ENCODE peak calls at places on chromosomes 7 and 10, in four cellular contexts. A is astrocyte of the cerebellum, D is thoracic aorta, J is HFF-Myc. Y is an unnamed sample.

GRCh38 chr7:17369686-17370426 is 71.4 kb downstream of the AHR start:
- DNase-seq in J (peak; percentile 49), A (peak; percentile 37), D (no peak), Y (no peak)

GRCh38 chr10:111077715-111078504 is 1.1 kb downstream of the ADRA2A start:
- DNase-seq in D (no peak), A (no peak), J (no peak), Y (peak; percentile 17)

GRCh38 chr7:30201161-30201666 is 66.4 kb downstream of the MTURN start:
- DNase-seq in A (no peak), D (no peak), J (no peak), Y (no peak)

GRCh38 chr7:112630565-112630964 is 149.8 kb downstream of the LSMEM1 start:
- DNase-seq in D (no peak), J (no peak), A (no peak), Y (no peak)

GRCh38 chr7:40883826-40884225 is 749.0 kb downstream of the SUGCT start:
- DNase-seq in J (no peak), A (no peak), D (no peak), Y (no peak)

GRCh38 chr7:111561659-111561908 is 708 bp downstream of the IMMP2L start:
- DNase-seq in A (no peak), J (no peak), D (no peak), Y (peak; percentile 11)

GRCh38 chr10:93288679-93289634 is 193.2 kb downstream of the MYOF start:
- DNase-seq in J (peak; percentile 77), A (peak; percentile 80), D (peak; percentile 35), Y (peak; percentile 66)

GRCh38 chr7:89966100-89966499 is 188.2 kb upstream of the STEAP1 start:
- DNase-seq in J (no peak), D (no peak), A (no peak), Y (no peak)

GRCh38 chr10:29392376-29393021 is 103.6 kb downstream of the LYZL1 start:
- DNase-seq in J (no peak), A (no peak), D (no peak), Y (peak; percentile 60)

GRCh38 chr10:28587270-28587969 is 54.5 kb downstream of the WAC start:
- DNase-seq in J (peak; percentile 10), D (no peak), A (no peak), Y (no peak)

GRCh38 chr7:24574365-24574764 is 1.1 kb downstream of the PALS2 start:
- DNase-seq in A (no peak), D (no peak), J (no peak), Y (no peak)

GRCh38 chr7:76333388-76334101 is 25.2 kb downstream of the YWHAG start:
- DNase-seq in D (no peak), J (no peak), A (no peak), Y (no peak)

GRCh38 chr7:117715784-117716445 is 157.3 kb downstream of the CTTNBP2 start:
- DNase-seq in D (no peak), A (peak; percentile 35), J (peak; percentile 29), Y (peak; percentile 30)

GRCh38 chr7:29488977-29489376 is 74.7 kb upstream of the PRR15 start:
- DNase-seq in A (peak; percentile 35), J (no peak), D (no peak), Y (no peak)

GRCh38 chr10:31554556-31554955 is 235.5 kb downstream of the ZEB1 start:
- DNase-seq in D (no peak), A (peak; percentile 84), J (peak; percentile 2), Y (no peak)

GRCh38 chr10:14742382-14742781 is 32.3 kb downstream of the FAM107B start:
- DNase-seq in J (no peak), A (no peak), D (no peak), Y (no peak)

GRCh38 chr10:92238062-92238585 is 52.8 kb downstream of the CPEB3 start:
- DNase-seq in A (no peak), D (no peak), J (no peak), Y (no peak)

GRCh38 chr10:23408330-23408976 is 30.4 kb upstream of the OTUD1 start:
- DNase-seq in A (no peak), D (no peak), J (peak; percentile 55), Y (no peak)

GRCh38 chr7:11473807-11474424 is 358.1 kb downstream of the THSD7A start:
- DNase-seq in J (no peak), D (no peak), A (no peak), Y (no peak)

GRCh38 chr7:147153571-147153970 is 1037.0 kb downstream of the CNTNAP2 start:
- DNase-seq in D (no peak), A (no peak), J (no peak), Y (no peak)

GRCh38 chr10:127243490-127244272 is 47.3 kb upstream of the INSYN2A start:
- DNase-seq in D (no peak), J (peak; percentile 7), A (peak; percentile 1), Y (peak; percentile 60)

GRCh38 chr10:73780966-73781365 is 882 bp upstream of the CHCHD1 start:
- DNase-seq in A (no peak), D (no peak), J (no peak), Y (peak; percentile 33)

GRCh38 chr10:74177140-74177677 is 26.2 kb downstream of the ADK start:
- DNase-seq in A (no peak), D (no peak), J (no peak), Y (peak; percentile 65)

GRCh38 chr10:10497245-10497644 is 520.4 kb upstream of the CELF2 start:
- DNase-seq in J (no peak), D (no peak), A (no peak), Y (no peak)

GRCh38 chr7:142603870-142604448 is 145.3 kb upstream of the PRSS1 start:
- DNase-seq in A (peak; percentile 47), J (peak; percentile 64), D (no peak), Y (peak; percentile 70)

GRCh38 chr10:130631139-130631864 is 495.1 kb downstream of the GLRX3 start:
- DNase-seq in A (no peak), D (no peak), J (no peak), Y (no peak)

GRCh38 chr10:42877496-42878030 is 95.0 kb downstream of the BMS1 start:
- DNase-seq in J (no peak), D (no peak), A (no peak), Y (no peak)

GRCh38 chr10:86941426-86941825 is 16.0 kb downstream of the MMRN2 start:
- DNase-seq in A (no peak), J (no peak), D (no peak), Y (no peak)

GRCh38 chr7:91784469-91784868 is 96.0 kb downstream of the MTERF1 start:
- DNase-seq in J (peak; percentile 50), A (peak; percentile 49), D (no peak), Y (no peak)

GRCh38 chr10:66501356-66501755 is 424.5 kb upstream of the LRRTM3 start:
- DNase-seq in A (no peak), J (no peak), D (no peak), Y (no peak)

GRCh38 chr7:145151651-145152050 is 315.8 kb upstream of the TPK1 start:
- DNase-seq in D (no peak), J (no peak), A (no peak), Y (no peak)

GRCh38 chr7:94655562-94655883 is 410 bp downstream of the SGCE start:
- DNase-seq in A (no peak), J (no peak), D (no peak), Y (no peak)

GRCh38 chr7:128946936-128947830 is 9.5 kb downstream of the IRF5 start:
- DNase-seq in J (no peak), D (no peak), A (no peak), Y (peak; percentile 27)
- TF ChIP-seq CTCF in J (peak; percentile 29), D (no peak), A (peak; percentile 6), Y (peak; percentile 37)

GRCh38 chr7:134460000-134460399 is 1.1 kb upstream of the AKR1B1 start:
- DNase-seq in D (no peak), J (no peak), A (no peak), Y (no peak)

GRCh38 chr7:134461921-134462320 is 3.0 kb upstream of the AKR1B1 start:
- DNase-seq in A (no peak), J (no peak), D (no peak), Y (no peak)

GRCh38 chr7:134458806-134459698 is at the start of gene AKR1B1:
- DNase-seq in J (peak; percentile 65), D (peak; percentile 62), A (peak; percentile 68), Y (peak; percentile 94)

GRCh38 chr7:134457166-134457565 is 1.7 kb downstream of the AKR1B1 start:
- DNase-seq in J (no peak), D (no peak), A (no peak), Y (no peak)

DNA sequence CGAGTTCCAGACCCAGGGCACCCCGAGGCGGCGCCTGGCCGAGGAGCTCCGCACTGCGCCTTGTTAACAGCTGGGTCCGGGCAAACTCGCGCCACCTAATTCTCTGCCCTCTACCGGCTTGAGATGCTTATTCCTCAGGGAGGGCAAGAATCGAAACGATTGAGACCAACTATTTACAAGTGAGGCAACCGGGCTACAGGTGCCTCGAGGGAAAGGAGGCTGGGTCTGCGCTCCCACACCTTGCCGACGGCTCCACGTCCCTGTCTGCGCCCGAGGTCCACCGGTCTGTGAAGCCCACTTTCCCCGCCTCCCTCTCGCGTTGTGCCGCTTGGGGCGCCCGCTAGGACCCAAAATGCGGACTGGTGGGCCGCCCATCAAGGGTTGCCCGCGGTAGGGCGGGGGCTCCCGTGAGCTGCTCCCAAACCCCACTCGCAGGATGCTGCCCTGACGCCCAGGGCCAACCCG is 527 bp downstream of the AKR1B1 start:
- DNase-seq in J (no peak), A (no peak), D (no peak), Y (peak; percentile 68)
- TF ChIP-seq CTCF in J (peak; percentile 25), A (peak; percentile 49), D (peak; percentile 40), Y (peak; percentile 22)

GRCh38 chr10:17229016-17229716 is 1.1 kb downstream of the VIM start:
- DNase-seq in A (peak; percentile 87), D (peak; percentile 70), J (no peak), Y (peak; percentile 77)

GRCh38 chr10:17228081-17229015 is at the start of gene VIM:
- DNase-seq in J (peak; percentile 84), D (peak; percentile 89), A (peak; percentile 92), Y (peak; percentile 95)

GRCh38 chr10:17229717-17229966 is 1.6 kb downstream of the VIM start:
- DNase-seq in A (no peak), D (no peak), J (no peak), Y (no peak)

GRCh38 chr10:17232276-17232987 is 4.4 kb downstream of the VIM start:
- DNase-seq in D (no peak), J (no peak), A (no peak), Y (no peak)

GRCh38 chr10:17229967-17230682 is 2.1 kb downstream of the VIM start:
- DNase-seq in J (no peak), D (no peak), A (no peak), Y (peak; percentile 94)
- TF ChIP-seq CTCF in J (no peak), D (no peak), A (no peak), Y (no peak)

GRCh38 chr10:6232225-6232807 is 29.6 kb downstream of the PFKFB3 start:
- DNase-seq in D (no peak), J (no peak), A (no peak), Y (no peak)

GRCh38 chr10:6232846-6233724 is 30.4 kb downstream of the PFKFB3 start:
- DNase-seq in A (no peak), J (no peak), D (no peak), Y (no peak)

GRCh38 chr10:6230335-6230734 is 27.6 kb downstream of the PFKFB3 start:
- DNase-seq in A (no peak), J (no peak), D (no peak), Y (no peak)

GRCh38 chr10:6231146-6231545 is 28.4 kb downstream of the PFKFB3 start:
- DNase-seq in A (no peak), D (no peak), J (no peak), Y (no peak)

DNA sequence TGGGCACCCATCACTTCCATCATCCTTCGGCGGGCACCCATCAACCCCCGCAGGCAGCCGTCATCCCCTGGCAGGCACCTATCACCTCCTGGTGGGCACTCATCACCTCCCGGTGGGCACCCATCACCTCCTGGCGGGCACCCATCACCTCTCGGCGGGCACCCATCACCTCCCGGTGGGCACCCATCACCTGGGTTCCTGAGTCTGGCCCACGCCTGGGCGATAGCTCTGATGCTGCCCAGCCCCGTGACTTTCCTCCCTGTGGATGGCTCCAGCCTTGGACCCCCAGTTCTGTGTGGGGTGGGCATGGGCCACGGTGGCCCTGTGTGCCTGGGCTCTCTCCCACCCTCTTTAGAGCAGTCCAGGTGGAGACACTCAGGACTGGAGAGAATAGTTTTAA is 29.0 kb downstream of the PFKFB3 start:
- DNase-seq in J (no peak), A (no peak), D (no peak), Y (no peak)
- TF ChIP-seq CTCF in J (no peak), A (no peak), D (no peak), Y (no peak)